ENCODE peak calls at places on chromosomes 6 and 20, in seven cellular contexts. I is lung, W is fibroblast of pulmonary artery, G is HFFc6, S is AG09309, A is stomach, X is breast epithelium. R is an unnamed sample.

GRCh38 chr6:69181964-69182363 is 546.9 kb downstream of the ADGRB3 start:
- DNase-seq in G (no peak), W (no peak), X (no peak), A (no peak), S (no peak), I (no peak), R (no peak)

GRCh38 chr6:159959976-159960384 is 8.9 kb upstream of the IGF2R start:
- DNase-seq in I (no peak), W (peak; percentile 41), A (no peak), X (no peak), S (no peak), G (peak; percentile 12), R (no peak)

GRCh38 chr6:162963861-162964260 is 236.1 kb downstream of the PACRG start:
- DNase-seq in W (peak; percentile 10), X (no peak), G (peak; percentile 27), A (no peak), I (no peak), S (no peak), R (no peak)

GRCh38 chr20:61937146-61937962 is 128.3 kb downstream of the TAF4 start:
- DNase-seq in A (no peak), W (no peak), S (no peak), I (no peak), X (no peak), G (no peak), R (no peak)

GRCh38 chr6:27894839-27895762 is 17.1 kb downstream of the OR2B2 start:
- DNase-seq in W (peak; percentile 92), G (peak; percentile 74), S (peak; percentile 58), X (peak; percentile 48), I (peak; percentile 51), A (peak; percentile 49), R (no peak)

GRCh38 chr20:47464380-47465101 is 37.1 kb upstream of the NCOA3 start:
- DNase-seq in G (peak; percentile 98), I (peak; percentile 90), A (peak; percentile 59), W (peak; percentile 99), X (peak; percentile 40), S (peak; percentile 96), R (peak; percentile 91)

GRCh38 chr6:153564803-153565202 is 433.7 kb upstream of the RGS17 start:
- DNase-seq in W (no peak), X (no peak), S (no peak), G (no peak), I (no peak), A (no peak), R (no peak)

GRCh38 chr6:3324262-3324942 is 65.7 kb downstream of the PSMG4 start:
- DNase-seq in G (peak; percentile 50), W (peak; percentile 96), I (no peak), A (no peak), S (peak; percentile 52), X (no peak), R (peak; percentile 28)

GRCh38 chr6:142297996-142298753 is 3.6 kb upstream of the ADGRG6 start:
- DNase-seq in X (no peak), S (no peak), G (peak; percentile 76), I (no peak), W (peak; percentile 85), A (no peak), R (no peak)

GRCh38 chr6:113668712-113669408 is 188.3 kb upstream of the MARCKS start:
- DNase-seq in S (no peak), X (no peak), G (no peak), W (no peak), I (no peak), A (no peak), R (no peak)

GRCh38 chr20:48294196-48294595 is 508.9 kb upstream of the SULF2 start:
- DNase-seq in S (no peak), X (no peak), G (no peak), W (peak; percentile 83), A (no peak), I (no peak), R (no peak)

GRCh38 chr6:99458319-99458718 is 33.2 kb upstream of the PNISR start:
- DNase-seq in S (no peak), X (no peak), W (peak; percentile 51), I (no peak), G (peak; percentile 40), A (no peak), R (no peak)

GRCh38 chr6:159970659-159971063 is 1.8 kb downstream of the IGF2R start:
- DNase-seq in A (no peak), I (no peak), W (no peak), X (no peak), S (no peak), G (no peak), R (no peak)

GRCh38 chr6:6655805-6656251 is 67.3 kb downstream of the LY86 start:
- DNase-seq in I (no peak), A (no peak), X (no peak), S (no peak), G (no peak), W (no peak), R (no peak)

GRCh38 chr6:81171991-81172740 is 580.3 kb downstream of the TENT5A start:
- DNase-seq in W (peak; percentile 67), S (no peak), A (no peak), I (no peak), G (peak; percentile 49), X (no peak), R (peak; percentile 7)

GRCh38 chr6:125986956-125987617 is 747 bp downstream of the TRMT11 start:
- DNase-seq in X (no peak), A (no peak), W (peak; percentile 32), I (no peak), G (peak; percentile 5), S (no peak), R (no peak)

GRCh38 chr20:54633374-54633773 is 158.0 kb downstream of the DOK5 start:
- DNase-seq in A (no peak), X (no peak), I (no peak), G (no peak), W (no peak), S (no peak), R (no peak)

GRCh38 chr6:92810913-92811312 is 608.4 kb downstream of the EPHA7 start:
- DNase-seq in W (peak; percentile 37), G (no peak), S (no peak), A (no peak), X (no peak), I (no peak), R (no peak)

GRCh38 chr20:57326667-57327455 is 2.7 kb upstream of the SPO11 start:
- DNase-seq in A (no peak), I (no peak), W (no peak), S (no peak), G (no peak), X (peak; percentile 77), R (no peak)

GRCh38 chr6:43950206-43950605 is 177.0 kb downstream of the MRPL14 start:
- DNase-seq in G (no peak), X (no peak), A (no peak), S (no peak), I (no peak), W (no peak), R (no peak)

GRCh38 chr20:8545212-8545611 is 413.1 kb downstream of the PLCB1 start:
- DNase-seq in I (no peak), X (no peak), S (peak; percentile 38), A (no peak), W (peak; percentile 57), G (peak; percentile 60), R (peak; percentile 5)

GRCh38 chr20:23374441-23374840 is 12.5 kb downstream of the GZF1 start:
- DNase-seq in S (no peak), I (no peak), G (no peak), A (no peak), X (no peak), W (no peak), R (no peak)

GRCh38 chr20:41005361-41005729 is 23.3 kb upstream of the TOP1 start:
- DNase-seq in A (peak; percentile 94), W (peak; percentile 99), I (peak; percentile 87), G (peak; percentile 90), S (peak; percentile 68), X (peak; percentile 93), R (peak; percentile 82)

GRCh38 chr20:35344354-35344837 is 52.2 kb upstream of the FAM83C start:
- DNase-seq in W (peak; percentile 97), X (no peak), S (peak; percentile 86), G (peak; percentile 47), A (peak; percentile 56), I (no peak), R (no peak)

GRCh38 chr6:8110117-8110721 is 7.9 kb upstream of the EEF1E1 start:
- DNase-seq in I (no peak), G (no peak), S (no peak), X (no peak), A (no peak), W (no peak), R (no peak)

DNA sequence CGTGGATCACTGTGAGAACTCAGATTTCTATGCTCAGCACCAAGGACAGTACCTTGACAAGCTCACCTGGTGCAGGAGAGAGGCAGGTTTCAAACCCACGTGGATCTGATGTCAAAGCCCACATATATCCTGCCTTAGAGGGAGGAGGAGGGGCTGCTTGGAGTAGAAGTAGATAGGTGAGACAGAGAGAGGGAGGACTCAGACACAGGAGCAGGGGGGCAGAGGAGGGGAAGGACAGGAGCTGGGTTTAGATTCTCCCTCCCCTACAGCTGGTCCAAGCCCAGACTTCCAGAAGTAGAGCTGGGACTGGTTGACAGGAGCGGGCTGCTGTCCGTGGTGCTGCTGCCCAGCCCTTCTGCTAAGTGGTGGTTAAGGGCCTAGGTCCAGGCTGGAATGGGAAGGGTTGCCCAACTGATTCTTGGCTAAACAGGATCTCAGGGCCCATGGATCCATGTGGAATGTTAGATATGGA is 77.5 kb downstream of the CDH22 start:
- DNase-seq in S (no peak), X (no peak), W (peak; percentile 58), A (no peak), G (no peak), I (no peak), R (no peak)
- TF ChIP-seq CTCF in S (no peak), X (no peak), W (no peak), A (no peak), G (no peak), I (no peak), R (no peak)

GRCh38 chr20:219290-220115 is 7.6 kb upstream of the DEFB129 start:
- DNase-seq in S (no peak), G (peak; percentile 5), W (peak; percentile 21), X (no peak), A (no peak), I (no peak), R (no peak)
- TF ChIP-seq CTCF in S (peak; percentile 38), G (peak; percentile 65), W (peak; percentile 22), X (no peak), A (no peak), I (no peak), R (peak; percentile 19)

GRCh38 chr6:115545410-115545986 is 515.2 kb downstream of the FRK start:
- DNase-seq in A (no peak), I (no peak), S (no peak), G (no peak), X (no peak), W (no peak), R (no peak)
- TF ChIP-seq CTCF in A (no peak), I (no peak), S (no peak), G (no peak), X (no peak), W (no peak), R (no peak)

GRCh38 chr6:19214231-19214630 is 622.9 kb upstream of the ID4 start:
- DNase-seq in G (no peak), X (no peak), S (no peak), W (no peak), A (no peak), I (no peak), R (no peak)

GRCh38 chr6:19205076-19205475 is 632.1 kb upstream of the ID4 start:
- DNase-seq in G (no peak), A (no peak), X (no peak), I (no peak), S (no peak), W (no peak), R (no peak)

GRCh38 chr6:19209202-19209601 is 628.0 kb upstream of the ID4 start:
- DNase-seq in A (no peak), S (no peak), G (no peak), I (no peak), W (no peak), X (no peak), R (no peak)

GRCh38 chr6:19210849-19211590 is 626.1 kb upstream of the ID4 start:
- DNase-seq in S (no peak), X (no peak), G (no peak), A (no peak), W (no peak), I (no peak), R (no peak)
- TF ChIP-seq CTCF in S (no peak), X (no peak), G (no peak), A (no peak), W (peak; percentile 7), I (no peak), R (no peak)

R was measured in AG09319.